ENCODE peak calls at places on chromosomes 4 and X, in nine cellular contexts. One of them, this sample, is unnamed.

GRCh38 chrX:133468081-133468480 is 52.8 kb upstream of the GPC4 start:
- DNase-seq in heart right ventricle: no peak
- DNase-seq in mammary epithelial cell: no peak
- DNase-seq in GM04503: no peak
- DNase-seq in activated naive CD8-positive, alpha-beta T cell treated with anti-CD3 and anti-CD28 coated beads, Interleukin-2, amount 50 U/mL, for 24 hours: no peak
- DNase-seq in GM03348: no peak
- DNase-seq in epithelial cell of prostate: no peak
- DNase-seq in stimulated activated CD4-positive, alpha-beta T cell treated with anti-CD3 and anti-CD28 coated beads, Interleukin-2, amount 100 ng/mL, for 48 hours: no peak
- DNase-seq in lung microvascular endothelial cell: no peak
- DNase-seq in this sample: no peak

GRCh38 chr4:55376698-55377097 is 19.1 kb upstream of the TMEM165 start:
- DNase-seq in heart right ventricle: no peak
- DNase-seq in mammary epithelial cell: no peak
- DNase-seq in GM04503: no peak
- DNase-seq in activated naive CD8-positive, alpha-beta T cell treated with anti-CD3 and anti-CD28 coated beads, Interleukin-2, amount 50 U/mL, for 24 hours: no peak
- DNase-seq in GM03348: no peak
- DNase-seq in epithelial cell of prostate: no peak
- DNase-seq in stimulated activated CD4-positive, alpha-beta T cell treated with anti-CD3 and anti-CD28 coated beads, Interleukin-2, amount 100 ng/mL, for 48 hours: no peak
- DNase-seq in lung microvascular endothelial cell: no peak
- DNase-seq in this sample: no peak

GRCh38 chr4:4599886-4600285 is 58.0 kb upstream of the STX18 start:
- DNase-seq in heart right ventricle: no peak
- DNase-seq in mammary epithelial cell: no peak
- DNase-seq in GM04503: no peak
- DNase-seq in activated naive CD8-positive, alpha-beta T cell treated with anti-CD3 and anti-CD28 coated beads, Interleukin-2, amount 50 U/mL, for 24 hours: no peak
- DNase-seq in GM03348: no peak
- DNase-seq in epithelial cell of prostate: no peak
- DNase-seq in stimulated activated CD4-positive, alpha-beta T cell treated with anti-CD3 and anti-CD28 coated beads, Interleukin-2, amount 100 ng/mL, for 48 hours: no peak
- DNase-seq in lung microvascular endothelial cell: peak; percentile 54
- DNase-seq in this sample: no peak

GRCh38 chrX:12961191-12961718 is 13.7 kb upstream of the TMSB4X start:
- DNase-seq in heart right ventricle: no peak
- DNase-seq in mammary epithelial cell: peak; percentile 62
- DNase-seq in GM04503: no peak
- DNase-seq in activated naive CD8-positive, alpha-beta T cell treated with anti-CD3 and anti-CD28 coated beads, Interleukin-2, amount 50 U/mL, for 24 hours: no peak
- DNase-seq in GM03348: no peak
- DNase-seq in epithelial cell of prostate: no peak
- DNase-seq in stimulated activated CD4-positive, alpha-beta T cell treated with anti-CD3 and anti-CD28 coated beads, Interleukin-2, amount 100 ng/mL, for 48 hours: no peak
- DNase-seq in lung microvascular endothelial cell: no peak
- DNase-seq in this sample: no peak

GRCh38 chr4:15673337-15673736 is 8.3 kb upstream of the FAM200B start:
- DNase-seq in heart right ventricle: no peak
- DNase-seq in mammary epithelial cell: no peak
- DNase-seq in GM04503: no peak
- DNase-seq in activated naive CD8-positive, alpha-beta T cell treated with anti-CD3 and anti-CD28 coated beads, Interleukin-2, amount 50 U/mL, for 24 hours: no peak
- DNase-seq in GM03348: no peak
- DNase-seq in epithelial cell of prostate: no peak
- DNase-seq in stimulated activated CD4-positive, alpha-beta T cell treated with anti-CD3 and anti-CD28 coated beads, Interleukin-2, amount 100 ng/mL, for 48 hours: no peak
- DNase-seq in lung microvascular endothelial cell: no peak
- DNase-seq in this sample: no peak

GRCh38 chr4:15778742-15779231 is 659 bp downstream of the CD38 start:
- DNase-seq in heart right ventricle: peak; percentile 53
- DNase-seq in mammary epithelial cell: no peak
- DNase-seq in GM04503: no peak
- DNase-seq in activated naive CD8-positive, alpha-beta T cell treated with anti-CD3 and anti-CD28 coated beads, Interleukin-2, amount 50 U/mL, for 24 hours: peak; percentile 72
- DNase-seq in GM03348: peak; percentile 53
- DNase-seq in epithelial cell of prostate: no peak
- DNase-seq in stimulated activated CD4-positive, alpha-beta T cell treated with anti-CD3 and anti-CD28 coated beads, Interleukin-2, amount 100 ng/mL, for 48 hours: peak; percentile 34
- DNase-seq in lung microvascular endothelial cell: peak; percentile 41
- DNase-seq in this sample: peak; percentile 96

GRCh38 chr4:127586922-127587571 is 45.7 kb upstream of the INTU start:
- DNase-seq in heart right ventricle: no peak
- DNase-seq in mammary epithelial cell: peak; percentile 45
- DNase-seq in GM04503: no peak
- DNase-seq in activated naive CD8-positive, alpha-beta T cell treated with anti-CD3 and anti-CD28 coated beads, Interleukin-2, amount 50 U/mL, for 24 hours: no peak
- DNase-seq in GM03348: peak; percentile 39
- DNase-seq in epithelial cell of prostate: no peak
- DNase-seq in stimulated activated CD4-positive, alpha-beta T cell treated with anti-CD3 and anti-CD28 coated beads, Interleukin-2, amount 100 ng/mL, for 48 hours: no peak
- DNase-seq in lung microvascular endothelial cell: peak; percentile 52
- DNase-seq in this sample: peak; percentile 48

GRCh38 chr4:86720508-86721068 is 126.5 kb downstream of the PTPN13 start:
- DNase-seq in heart right ventricle: no peak
- DNase-seq in mammary epithelial cell: peak; percentile 3
- DNase-seq in GM04503: no peak
- DNase-seq in activated naive CD8-positive, alpha-beta T cell treated with anti-CD3 and anti-CD28 coated beads, Interleukin-2, amount 50 U/mL, for 24 hours: no peak
- DNase-seq in GM03348: peak; percentile 45
- DNase-seq in epithelial cell of prostate: no peak
- DNase-seq in stimulated activated CD4-positive, alpha-beta T cell treated with anti-CD3 and anti-CD28 coated beads, Interleukin-2, amount 100 ng/mL, for 48 hours: no peak
- DNase-seq in lung microvascular endothelial cell: no peak
- DNase-seq in this sample: no peak

GRCh38 chrX:77924320-77924859 is 13.9 kb downstream of the ATP7A start:
- DNase-seq in heart right ventricle: no peak
- DNase-seq in mammary epithelial cell: no peak
- DNase-seq in GM04503: no peak
- DNase-seq in activated naive CD8-positive, alpha-beta T cell treated with anti-CD3 and anti-CD28 coated beads, Interleukin-2, amount 50 U/mL, for 24 hours: no peak
- DNase-seq in GM03348: no peak
- DNase-seq in epithelial cell of prostate: no peak
- DNase-seq in stimulated activated CD4-positive, alpha-beta T cell treated with anti-CD3 and anti-CD28 coated beads, Interleukin-2, amount 100 ng/mL, for 48 hours: no peak
- DNase-seq in lung microvascular endothelial cell: no peak
- DNase-seq in this sample: no peak

GRCh38 chr4:75248770-75249467 is 265.3 kb downstream of the RCHY1 start:
- DNase-seq in heart right ventricle: no peak
- DNase-seq in mammary epithelial cell: peak; percentile 34
- DNase-seq in GM04503: no peak
- DNase-seq in activated naive CD8-positive, alpha-beta T cell treated with anti-CD3 and anti-CD28 coated beads, Interleukin-2, amount 50 U/mL, for 24 hours: no peak
- DNase-seq in GM03348: no peak
- DNase-seq in epithelial cell of prostate: peak; percentile 10
- DNase-seq in stimulated activated CD4-positive, alpha-beta T cell treated with anti-CD3 and anti-CD28 coated beads, Interleukin-2, amount 100 ng/mL, for 48 hours: no peak
- DNase-seq in lung microvascular endothelial cell: no peak
- DNase-seq in this sample: no peak

GRCh38 chr4:60780874-60781273 is 419.3 kb upstream of the ADGRL3 start:
- DNase-seq in heart right ventricle: no peak
- DNase-seq in mammary epithelial cell: peak; percentile 36
- DNase-seq in GM04503: no peak
- DNase-seq in activated naive CD8-positive, alpha-beta T cell treated with anti-CD3 and anti-CD28 coated beads, Interleukin-2, amount 50 U/mL, for 24 hours: no peak
- DNase-seq in GM03348: peak; percentile 2
- DNase-seq in epithelial cell of prostate: no peak
- DNase-seq in stimulated activated CD4-positive, alpha-beta T cell treated with anti-CD3 and anti-CD28 coated beads, Interleukin-2, amount 100 ng/mL, for 48 hours: no peak
- DNase-seq in lung microvascular endothelial cell: no peak
- DNase-seq in this sample: no peak

GRCh38 chrX:19886888-19887531 is 390 bp downstream of the SH3KBP1 start:
- DNase-seq in heart right ventricle: no peak
- DNase-seq in mammary epithelial cell: no peak
- DNase-seq in GM04503: no peak
- DNase-seq in activated naive CD8-positive, alpha-beta T cell treated with anti-CD3 and anti-CD28 coated beads, Interleukin-2, amount 50 U/mL, for 24 hours: peak; percentile 25
- DNase-seq in GM03348: peak; percentile 74
- DNase-seq in epithelial cell of prostate: no peak
- DNase-seq in stimulated activated CD4-positive, alpha-beta T cell treated with anti-CD3 and anti-CD28 coated beads, Interleukin-2, amount 100 ng/mL, for 48 hours: no peak
- DNase-seq in lung microvascular endothelial cell: no peak
- DNase-seq in this sample: peak; percentile 53

GRCh38 chrX:139930923-139931645 is 1.8 kb downstream of the ATP11C start:
- DNase-seq in heart right ventricle: peak; percentile 8
- DNase-seq in mammary epithelial cell: peak; percentile 23
- DNase-seq in GM04503: no peak
- DNase-seq in activated naive CD8-positive, alpha-beta T cell treated with anti-CD3 and anti-CD28 coated beads, Interleukin-2, amount 50 U/mL, for 24 hours: peak; percentile 21
- DNase-seq in GM03348: peak; percentile 29
- DNase-seq in epithelial cell of prostate: no peak
- DNase-seq in stimulated activated CD4-positive, alpha-beta T cell treated with anti-CD3 and anti-CD28 coated beads, Interleukin-2, amount 100 ng/mL, for 48 hours: peak; percentile 2
- DNase-seq in lung microvascular endothelial cell: peak; percentile 28
- DNase-seq in this sample: peak; percentile 51

GRCh38 chr4:94690851-94691254 is 66.9 kb upstream of the BMPR1B start:
- DNase-seq in heart right ventricle: no peak
- DNase-seq in mammary epithelial cell: peak; percentile 17
- DNase-seq in GM04503: peak; percentile 35
- DNase-seq in activated naive CD8-positive, alpha-beta T cell treated with anti-CD3 and anti-CD28 coated beads, Interleukin-2, amount 50 U/mL, for 24 hours: no peak
- DNase-seq in GM03348: peak; percentile 40
- DNase-seq in epithelial cell of prostate: peak; percentile 24
- DNase-seq in stimulated activated CD4-positive, alpha-beta T cell treated with anti-CD3 and anti-CD28 coated beads, Interleukin-2, amount 100 ng/mL, for 48 hours: no peak
- DNase-seq in lung microvascular endothelial cell: no peak
- DNase-seq in this sample: peak; percentile 6

GRCh38 chrX:115972717-115973116 is 197.8 kb upstream of the AGTR2 start:
- DNase-seq in heart right ventricle: no peak
- DNase-seq in mammary epithelial cell: no peak
- DNase-seq in GM04503: no peak
- DNase-seq in activated naive CD8-positive, alpha-beta T cell treated with anti-CD3 and anti-CD28 coated beads, Interleukin-2, amount 50 U/mL, for 24 hours: no peak
- DNase-seq in GM03348: no peak
- DNase-seq in epithelial cell of prostate: no peak
- DNase-seq in stimulated activated CD4-positive, alpha-beta T cell treated with anti-CD3 and anti-CD28 coated beads, Interleukin-2, amount 100 ng/mL, for 48 hours: no peak
- DNase-seq in lung microvascular endothelial cell: no peak
- DNase-seq in this sample: no peak

GRCh38 chr4:122826596-122827257 is at the start of gene FGF2:
- DNase-seq in heart right ventricle: peak; percentile 70
- DNase-seq in mammary epithelial cell: peak; percentile 33
- DNase-seq in GM04503: no peak
- DNase-seq in activated naive CD8-positive, alpha-beta T cell treated with anti-CD3 and anti-CD28 coated beads, Interleukin-2, amount 50 U/mL, for 24 hours: peak; percentile 12
- DNase-seq in GM03348: peak; percentile 93
- DNase-seq in epithelial cell of prostate: no peak
- DNase-seq in stimulated activated CD4-positive, alpha-beta T cell treated with anti-CD3 and anti-CD28 coated beads, Interleukin-2, amount 100 ng/mL, for 48 hours: no peak
- DNase-seq in lung microvascular endothelial cell: peak; percentile 53
- DNase-seq in this sample: peak; percentile 42

GRCh38 chr4:166091146-166091545 is 218.1 kb downstream of the TLL1 start:
- DNase-seq in heart right ventricle: no peak
- DNase-seq in mammary epithelial cell: no peak
- DNase-seq in GM04503: no peak
- DNase-seq in activated naive CD8-positive, alpha-beta T cell treated with anti-CD3 and anti-CD28 coated beads, Interleukin-2, amount 50 U/mL, for 24 hours: no peak
- DNase-seq in GM03348: no peak
- DNase-seq in epithelial cell of prostate: no peak
- DNase-seq in stimulated activated CD4-positive, alpha-beta T cell treated with anti-CD3 and anti-CD28 coated beads, Interleukin-2, amount 100 ng/mL, for 48 hours: no peak
- DNase-seq in lung microvascular endothelial cell: peak; percentile 15
- DNase-seq in this sample: no peak

GRCh38 chr4:41006141-41006540 is 208.2 kb downstream of the APBB2 start:
- DNase-seq in heart right ventricle: no peak
- DNase-seq in mammary epithelial cell: no peak
- DNase-seq in GM04503: no peak
- DNase-seq in activated naive CD8-positive, alpha-beta T cell treated with anti-CD3 and anti-CD28 coated beads, Interleukin-2, amount 50 U/mL, for 24 hours: no peak
- DNase-seq in GM03348: peak; percentile 51
- DNase-seq in epithelial cell of prostate: no peak
- DNase-seq in stimulated activated CD4-positive, alpha-beta T cell treated with anti-CD3 and anti-CD28 coated beads, Interleukin-2, amount 100 ng/mL, for 48 hours: no peak
- DNase-seq in lung microvascular endothelial cell: no peak
- DNase-seq in this sample: no peak

GRCh38 chrX:45172890-45173289 is 27.8 kb downstream of the DIPK2B start:
- DNase-seq in heart right ventricle: no peak
- DNase-seq in mammary epithelial cell: peak; percentile 88
- DNase-seq in GM04503: no peak
- DNase-seq in activated naive CD8-positive, alpha-beta T cell treated with anti-CD3 and anti-CD28 coated beads, Interleukin-2, amount 50 U/mL, for 24 hours: no peak
- DNase-seq in GM03348: no peak
- DNase-seq in epithelial cell of prostate: peak; percentile 61
- DNase-seq in stimulated activated CD4-positive, alpha-beta T cell treated with anti-CD3 and anti-CD28 coated beads, Interleukin-2, amount 100 ng/mL, for 48 hours: no peak
- DNase-seq in lung microvascular endothelial cell: no peak
- DNase-seq in this sample: peak; percentile 69

GRCh38 chr4:137543198-137543597 is 10.9 kb upstream of the PCDH18 start:
- DNase-seq in heart right ventricle: no peak
- DNase-seq in mammary epithelial cell: no peak
- DNase-seq in GM04503: no peak
- DNase-seq in activated naive CD8-positive, alpha-beta T cell treated with anti-CD3 and anti-CD28 coated beads, Interleukin-2, amount 50 U/mL, for 24 hours: no peak
- DNase-seq in GM03348: no peak
- DNase-seq in epithelial cell of prostate: no peak
- DNase-seq in stimulated activated CD4-positive, alpha-beta T cell treated with anti-CD3 and anti-CD28 coated beads, Interleukin-2, amount 100 ng/mL, for 48 hours: no peak
- DNase-seq in lung microvascular endothelial cell: no peak
- DNase-seq in this sample: no peak

GRCh38 chr4:89708903-89709361 is 128.0 kb downstream of the SNCA start:
- DNase-seq in heart right ventricle: no peak
- DNase-seq in mammary epithelial cell: no peak
- DNase-seq in GM04503: no peak
- DNase-seq in activated naive CD8-positive, alpha-beta T cell treated with anti-CD3 and anti-CD28 coated beads, Interleukin-2, amount 50 U/mL, for 24 hours: no peak
- DNase-seq in GM03348: peak; percentile 8
- DNase-seq in epithelial cell of prostate: no peak
- DNase-seq in stimulated activated CD4-positive, alpha-beta T cell treated with anti-CD3 and anti-CD28 coated beads, Interleukin-2, amount 100 ng/mL, for 48 hours: no peak
- DNase-seq in lung microvascular endothelial cell: no peak
- DNase-seq in this sample: no peak

GRCh38 chr4:184932343-184932742 is 85.9 kb upstream of the HELT start:
- DNase-seq in heart right ventricle: peak; percentile 17
- DNase-seq in mammary epithelial cell: no peak
- DNase-seq in GM04503: no peak
- DNase-seq in activated naive CD8-positive, alpha-beta T cell treated with anti-CD3 and anti-CD28 coated beads, Interleukin-2, amount 50 U/mL, for 24 hours: no peak
- DNase-seq in GM03348: no peak
- DNase-seq in epithelial cell of prostate: no peak
- DNase-seq in stimulated activated CD4-positive, alpha-beta T cell treated with anti-CD3 and anti-CD28 coated beads, Interleukin-2, amount 100 ng/mL, for 48 hours: no peak
- DNase-seq in lung microvascular endothelial cell: no peak
- DNase-seq in this sample: no peak

GRCh38 chr4:123786955-123787354 is 390.4 kb downstream of the SPRY1 start:
- DNase-seq in heart right ventricle: peak; percentile 15
- DNase-seq in mammary epithelial cell: no peak
- DNase-seq in GM04503: no peak
- DNase-seq in activated naive CD8-positive, alpha-beta T cell treated with anti-CD3 and anti-CD28 coated beads, Interleukin-2, amount 50 U/mL, for 24 hours: no peak
- DNase-seq in GM03348: no peak
- DNase-seq in epithelial cell of prostate: no peak
- DNase-seq in stimulated activated CD4-positive, alpha-beta T cell treated with anti-CD3 and anti-CD28 coated beads, Interleukin-2, amount 100 ng/mL, for 48 hours: no peak
- DNase-seq in lung microvascular endothelial cell: no peak
- DNase-seq in this sample: no peak

GRCh38 chr4:184039963-184040383 is 134.9 kb downstream of the STOX2 start:
- DNase-seq in heart right ventricle: no peak
- DNase-seq in mammary epithelial cell: peak; percentile 12
- DNase-seq in GM04503: no peak
- DNase-seq in activated naive CD8-positive, alpha-beta T cell treated with anti-CD3 and anti-CD28 coated beads, Interleukin-2, amount 50 U/mL, for 24 hours: peak; percentile 23
- DNase-seq in GM03348: no peak
- DNase-seq in epithelial cell of prostate: no peak
- DNase-seq in stimulated activated CD4-positive, alpha-beta T cell treated with anti-CD3 and anti-CD28 coated beads, Interleukin-2, amount 100 ng/mL, for 48 hours: no peak
- DNase-seq in lung microvascular endothelial cell: no peak
- DNase-seq in this sample: peak; percentile 30

GRCh38 chr4:188175288-188175687 is 36.0 kb downstream of the TRIML1 start:
- DNase-seq in heart right ventricle: no peak
- DNase-seq in mammary epithelial cell: peak; percentile 62
- DNase-seq in GM04503: no peak
- DNase-seq in activated naive CD8-positive, alpha-beta T cell treated with anti-CD3 and anti-CD28 coated beads, Interleukin-2, amount 50 U/mL, for 24 hours: no peak
- DNase-seq in GM03348: no peak
- DNase-seq in epithelial cell of prostate: no peak
- DNase-seq in stimulated activated CD4-positive, alpha-beta T cell treated with anti-CD3 and anti-CD28 coated beads, Interleukin-2, amount 100 ng/mL, for 48 hours: no peak
- DNase-seq in lung microvascular endothelial cell: no peak
- DNase-seq in this sample: no peak

GRCh38 chr4:147566762-147567161 is 50.4 kb upstream of the TMEM184C start:
- DNase-seq in heart right ventricle: no peak
- DNase-seq in mammary epithelial cell: no peak
- DNase-seq in GM04503: no peak
- DNase-seq in activated naive CD8-positive, alpha-beta T cell treated with anti-CD3 and anti-CD28 coated beads, Interleukin-2, amount 50 U/mL, for 24 hours: no peak
- DNase-seq in GM03348: no peak
- DNase-seq in epithelial cell of prostate: no peak
- DNase-seq in stimulated activated CD4-positive, alpha-beta T cell treated with anti-CD3 and anti-CD28 coated beads, Interleukin-2, amount 100 ng/mL, for 48 hours: no peak
- DNase-seq in lung microvascular endothelial cell: no peak
- DNase-seq in this sample: no peak

GRCh38 chr4:174198396-174199179 is 84.9 kb downstream of the FBXO8 start:
- DNase-seq in heart right ventricle: no peak
- DNase-seq in mammary epithelial cell: peak; percentile 41
- DNase-seq in GM04503: peak; percentile 50
- DNase-seq in activated naive CD8-positive, alpha-beta T cell treated with anti-CD3 and anti-CD28 coated beads, Interleukin-2, amount 50 U/mL, for 24 hours: no peak
- DNase-seq in GM03348: peak; percentile 67
- DNase-seq in epithelial cell of prostate: peak; percentile 10
- DNase-seq in stimulated activated CD4-positive, alpha-beta T cell treated with anti-CD3 and anti-CD28 coated beads, Interleukin-2, amount 100 ng/mL, for 48 hours: no peak
- DNase-seq in lung microvascular endothelial cell: peak; percentile 38
- DNase-seq in this sample: no peak

GRCh38 chrX:83916525-83916924 is 55.6 kb downstream of the CYLC1 start:
- DNase-seq in heart right ventricle: no peak
- DNase-seq in mammary epithelial cell: peak; percentile 6
- DNase-seq in GM04503: no peak
- DNase-seq in activated naive CD8-positive, alpha-beta T cell treated with anti-CD3 and anti-CD28 coated beads, Interleukin-2, amount 50 U/mL, for 24 hours: no peak
- DNase-seq in GM03348: peak; percentile 9
- DNase-seq in epithelial cell of prostate: no peak
- DNase-seq in stimulated activated CD4-positive, alpha-beta T cell treated with anti-CD3 and anti-CD28 coated beads, Interleukin-2, amount 100 ng/mL, for 48 hours: no peak
- DNase-seq in lung microvascular endothelial cell: peak; percentile 14
- DNase-seq in this sample: peak; percentile 27

GRCh38 chr4:100095729-100096595 is 94.3 kb downstream of the DDIT4L start:
- DNase-seq in heart right ventricle: peak; percentile 25
- DNase-seq in mammary epithelial cell: peak; percentile 80
- DNase-seq in GM04503: peak; percentile 27
- DNase-seq in activated naive CD8-positive, alpha-beta T cell treated with anti-CD3 and anti-CD28 coated beads, Interleukin-2, amount 50 U/mL, for 24 hours: peak; percentile 72
- DNase-seq in GM03348: peak; percentile 77
- DNase-seq in epithelial cell of prostate: peak; percentile 55
- DNase-seq in stimulated activated CD4-positive, alpha-beta T cell treated with anti-CD3 and anti-CD28 coated beads, Interleukin-2, amount 100 ng/mL, for 48 hours: peak; percentile 45
- DNase-seq in lung microvascular endothelial cell: peak; percentile 65
- DNase-seq in this sample: peak; percentile 64

GRCh38 chr4:73127839-73128448 is 58.4 kb upstream of the COX18 start:
- DNase-seq in heart right ventricle: no peak
- DNase-seq in mammary epithelial cell: no peak
- DNase-seq in GM04503: no peak
- DNase-seq in activated naive CD8-positive, alpha-beta T cell treated with anti-CD3 and anti-CD28 coated beads, Interleukin-2, amount 50 U/mL, for 24 hours: no peak
- DNase-seq in GM03348: peak; percentile 26
- DNase-seq in epithelial cell of prostate: no peak
- DNase-seq in stimulated activated CD4-positive, alpha-beta T cell treated with anti-CD3 and anti-CD28 coated beads, Interleukin-2, amount 100 ng/mL, for 48 hours: no peak
- DNase-seq in lung microvascular endothelial cell: peak; percentile 68
- DNase-seq in this sample: peak; percentile 22

GRCh38 chr4:124177647-124178425 is 534.7 kb downstream of the ANKRD50 start:
- DNase-seq in heart right ventricle: no peak
- DNase-seq in mammary epithelial cell: peak; percentile 81
- DNase-seq in GM04503: no peak
- DNase-seq in activated naive CD8-positive, alpha-beta T cell treated with anti-CD3 and anti-CD28 coated beads, Interleukin-2, amount 50 U/mL, for 24 hours: no peak
- DNase-seq in GM03348: peak; percentile 35
- DNase-seq in epithelial cell of prostate: peak; percentile 79
- DNase-seq in stimulated activated CD4-positive, alpha-beta T cell treated with anti-CD3 and anti-CD28 coated beads, Interleukin-2, amount 100 ng/mL, for 48 hours: no peak
- DNase-seq in lung microvascular endothelial cell: peak; percentile 14
- DNase-seq in this sample: no peak